ENCODE peak calls at places on chromosomes 3 and 15, in four cellular contexts. F is suprapubic skin, M is neuronal stem cell, O is mucosa of descending colon. E is an unnamed sample. For H3K4me1, the result is how much of the 10 kb centered on the place peaks cover.

GRCh38 chr3:11291808-11292207 is 19.6 kb downstream of the ATG7 start:
- DNase-seq in M (no peak), O (no peak), F (no peak), E (no peak)

GRCh38 chr3:26068890-26069289 is 279.0 kb downstream of the OXSM start:
- DNase-seq in F (no peak), M (no peak), O (no peak), E (no peak)

GRCh38 chr3:141942006-141942405 is 65.6 kb downstream of the ATP1B3 start:
- DNase-seq in F (peak), O (no peak), M (no peak), E (no peak)

GRCh38 chr3:196661400-196661799 is 21.9 kb downstream of the NRROS start:
- DNase-seq in O (no peak), F (no peak), M (no peak), E (no peak)

GRCh38 chr3:11581237-11582122 is 62.2 kb downstream of the VGLL4 start:
- DNase-seq in O (no peak), M (no peak), F (no peak), E (no peak)

GRCh38 chr15:62828364-62828763 is 214.2 kb upstream of the TPM1 start:
- DNase-seq in M (no peak), F (no peak), O (no peak), E (no peak)

GRCh38 chr15:74384566-74385441 is 17.4 kb upstream of the CYP11A1 start:
- DNase-seq in M (no peak), F (no peak), O (peak), E (no peak)

GRCh38 chr15:100265641-100266035 is 76.1 kb downstream of the ADAMTS17 start:
- DNase-seq in M (no peak), O (no peak), F (peak), E (peak)

GRCh38 chr3:25854635-25855034 is 64.7 kb downstream of the OXSM start:
- DNase-seq in M (no peak), F (no peak), O (no peak), E (no peak)

GRCh38 chr3:38519651-38520050 is 23.5 kb downstream of the EXOG start:
- DNase-seq in O (no peak), M (no peak), F (no peak), E (no peak)

GRCh38 chr3:27253831-27254230 is 115.4 kb downstream of the NEK10 start:
- DNase-seq in O (peak), F (no peak), M (peak), E (no peak)

GRCh38 chr3:20890124-20890523 is 704.1 kb upstream of the SGO1 start:
- DNase-seq in O (no peak), M (no peak), F (no peak), E (no peak)

GRCh38 chr3:39349080-39349479 is 19.6 kb downstream of the CCR8 start:
- DNase-seq in F (no peak), O (peak), M (no peak), E (no peak)

GRCh38 chr15:72857331-72858065 is 73.9 kb upstream of the ADPGK start:
- DNase-seq in M (no peak), O (no peak), F (no peak), E (peak)

GRCh38 chr15:53072077-53072476 is 281.9 kb upstream of the ONECUT1 start:
- DNase-seq in F (no peak), M (peak), O (peak), E (no peak)

GRCh38 chr3:155038203-155038554 is 41.9 kb upstream of the MME start:
- DNase-seq in M (no peak), F (no peak), O (no peak), E (no peak)

GRCh38 chr3:100463002-100463401 is 29.4 kb upstream of the TMEM45A start:
- DNase-seq in M (peak), F (no peak), O (peak), E (peak)

GRCh38 chr3:132641837-132642538 is 17.6 kb downstream of the ACAD11 start:
- DNase-seq in F (no peak), M (peak), O (no peak), E (no peak)

GRCh38 chr3:184004483-184004882 is 13.2 kb downstream of the ABCC5 start:
- DNase-seq in F (no peak), M (no peak), O (peak), E (no peak)

GRCh38 chr3:100144255-100144866 is 30.1 kb upstream of the FILIP1L start:
- DNase-seq in O (no peak), F (no peak), M (no peak), E (no peak)

GRCh38 chr15:91302588-91303439 is 202.8 kb downstream of the SV2B start:
- DNase-seq in O (peak), F (no peak), M (peak), E (no peak)

GRCh38 chr3:127964053-127964452 is 49.0 kb downstream of the KBTBD12 start:
- DNase-seq in M (no peak), O (no peak), F (no peak), E (no peak)

GRCh38 chr3:76811418-76811817 is 228.5 kb upstream of the ROBO2 start:
- DNase-seq in M (no peak), O (no peak), F (no peak), E (no peak)

GRCh38 chr3:56468184-56469106 is at the start of gene ERC2:
- DNase-seq in M (peak), O (peak), F (no peak), E (no peak)

GRCh38 chr15:79058260-79058850 is 32.2 kb downstream of the RASGRF1 start:
- DNase-seq in M (no peak), O (no peak), F (no peak), E (no peak)

GRCh38 chr15:91862891-91863520 is 9.5 kb downstream of the SLCO3A1 start:
- DNase-seq in F (no peak), M (no peak), O (no peak), E (no peak)

GRCh38 chr3:136792931-136793330 is 26.0 kb upstream of the SLC35G2 start:
- DNase-seq in M (no peak), F (no peak), O (no peak), E (no peak)

GRCh38 chr15:97978408-97979130 is 18.1 kb downstream of the ARRDC4 start:
- DNase-seq in F (no peak), M (no peak), O (no peak), E (no peak)

GRCh38 chr15:89199734-89200133 is 21.6 kb downstream of the RLBP1 start:
- DNase-seq in M (no peak), O (no peak), F (no peak), E (no peak)

GRCh38 chr15:60390931-60391501 is 6.8 kb downstream of the ANXA2 start:
- DNase-seq in F (no peak), O (peak), M (peak), E (no peak)
- H3K4me3 ChIP-seq in F (peak), O (no peak), M (no peak), E (no peak)

GRCh38 chr15:66771351-66771650 is 69.3 kb downstream of the SMAD6 start:
- DNase-seq in M (no peak), O (peak), F (no peak), E (no peak)

GRCh38 chr15:66774001-66774814 is 72.2 kb downstream of the SMAD6 start:
- DNase-seq in M (peak), O (peak), F (peak), E (peak)

GRCh38 chr15:66772604-66772966 is 70.5 kb downstream of the SMAD6 start:
- DNase-seq in F (no peak), M (no peak), O (no peak), E (no peak)

GRCh38 chr15:66775127-66776105 is 73.4 kb downstream of the SMAD6 start:
- DNase-seq in F (no peak), O (no peak), M (no peak), E (no peak)

GRCh38 chr15:66772967-66773873 is 71.2 kb downstream of the SMAD6 start:
- DNase-seq in M (peak), F (no peak), O (peak), E (no peak)
- H3K4me1 ChIP-seq in M (under half), F (under half), O (under half), E (half or more)

DNA sequence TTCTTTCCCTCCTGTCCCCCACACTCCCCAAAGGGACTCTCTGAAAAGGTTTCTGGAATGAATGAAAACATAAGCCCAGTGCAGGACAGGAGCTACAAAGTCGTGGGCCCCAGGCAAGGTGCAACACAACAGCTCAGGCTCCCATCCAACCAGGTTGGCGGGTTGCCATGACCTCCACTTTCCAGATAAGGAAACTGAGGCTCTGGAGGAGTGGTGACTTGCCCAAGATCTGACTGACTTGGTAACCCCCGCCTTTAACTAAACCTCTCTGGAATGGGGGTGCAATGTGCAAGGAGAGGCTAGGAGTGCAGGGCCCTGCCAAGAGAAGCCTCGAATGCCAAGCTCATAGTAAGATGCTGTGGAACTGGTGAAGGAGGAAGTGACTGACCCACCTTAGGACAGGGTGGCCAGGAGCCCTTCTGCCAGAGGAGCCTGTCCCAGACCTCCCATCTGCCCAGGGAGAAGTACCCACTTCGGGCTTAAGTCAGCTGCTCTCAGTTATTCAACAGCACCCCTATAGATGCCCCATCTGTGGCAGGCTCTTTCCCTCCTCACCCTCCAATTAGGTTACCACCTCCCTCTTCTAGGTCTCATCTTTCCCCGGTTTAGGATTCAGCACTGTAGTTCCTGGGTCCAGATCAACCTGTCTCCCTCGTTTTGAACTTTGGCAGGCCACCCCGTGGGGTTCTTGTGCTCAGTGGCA is 545 bp upstream of the TNNC1 start:
- DNase-seq in O (peak), M (no peak), F (no peak), E (no peak)
- H3K4me3 ChIP-seq in O (no peak), M (no peak), F (peak), E (peak)

GRCh38 chr15:31453558-31454318 is 127.1 kb downstream of the KLF13 start:
- DNase-seq in F (peak), O (no peak), M (no peak), E (no peak)
- H3K4me1 ChIP-seq in F (under half), O (under half), M (under half), E (under half)

DNA sequence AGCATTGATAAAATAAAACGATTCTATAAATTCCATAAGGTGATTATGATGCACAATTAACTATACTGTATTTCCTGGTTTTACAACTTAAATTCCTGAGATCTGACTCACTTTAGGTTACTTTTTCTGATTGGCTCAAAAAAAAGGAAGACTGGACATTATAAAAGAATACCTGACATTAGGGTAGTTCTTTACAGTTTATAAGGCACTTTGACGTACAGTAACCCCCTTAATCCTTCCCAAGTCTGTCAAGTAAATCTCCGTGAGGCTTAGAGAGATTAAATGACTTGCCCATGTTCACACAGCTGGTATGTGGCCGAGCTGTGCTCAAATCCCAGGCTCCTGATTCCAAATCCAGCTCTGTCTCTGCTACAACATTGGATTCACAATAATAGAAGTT is 1.0 kb upstream of the SLTM start:
- DNase-seq in O (no peak), M (no peak), F (no peak), E (no peak)
- H3K4me3 ChIP-seq in O (no peak), M (no peak), F (peak), E (peak)

GRCh38 chr15:39491115-39491916 is 89.6 kb upstream of the THBS1 start:
- DNase-seq in F (no peak), M (no peak), O (no peak), E (no peak)

GRCh38 chr15:39494462-39494861 is 86.4 kb upstream of the THBS1 start:
- DNase-seq in O (no peak), F (no peak), M (no peak), E (no peak)

GRCh38 chr15:39493393-39494067 is 87.3 kb upstream of the THBS1 start:
- DNase-seq in M (no peak), O (no peak), F (no peak), E (no peak)

GRCh38 chr15:39488498-39488897 is 92.4 kb upstream of the THBS1 start:
- DNase-seq in O (peak), F (no peak), M (no peak), E (peak)

DNA sequence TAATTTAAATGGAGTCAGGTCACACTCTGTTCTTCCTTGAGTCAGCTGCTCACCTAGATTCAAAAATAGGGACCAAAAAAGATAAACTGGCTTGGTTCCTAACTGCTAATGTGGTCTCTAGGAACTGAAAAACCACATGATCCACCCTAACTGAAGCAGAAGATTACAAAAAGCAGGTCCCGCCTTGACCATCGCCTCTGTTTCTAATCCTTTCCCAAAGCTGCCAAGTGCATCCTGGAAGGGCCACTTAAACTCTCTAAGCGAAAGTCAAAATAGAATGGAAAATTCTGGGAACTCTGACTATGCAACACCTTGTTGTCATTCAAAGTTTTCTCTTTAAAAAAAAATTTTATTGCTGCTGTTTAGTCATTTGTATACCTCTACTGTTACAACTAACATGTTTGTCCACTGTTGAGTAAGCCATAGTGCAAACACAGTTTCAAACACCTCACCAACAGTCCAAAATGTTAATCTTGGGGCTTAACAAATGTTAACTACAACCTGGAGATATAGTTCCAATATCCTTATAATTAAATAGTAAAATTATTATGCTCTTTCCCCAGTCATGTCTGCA is 88.9 kb upstream of the THBS1 start:
- DNase-seq in M (no peak), F (no peak), O (no peak), E (no peak)
- H3K4me1 ChIP-seq in M (under half), F (under half), O (under half), E (under half)

GRCh38 chr3:98892263-98892662 is 9.2 kb downstream of the DCBLD2 start:
- DNase-seq in O (no peak), F (no peak), M (no peak), E (no peak)
- H3K4me3 ChIP-seq in O (no peak), F (no peak), M (no peak), E (no peak)

GRCh38 chr3:189168711-189169110 is 3.1 kb upstream of the TPRG1 start:
- DNase-seq in F (no peak), O (no peak), M (no peak), E (peak)

GRCh38 chr3:189170559-189170958 is 1.2 kb upstream of the TPRG1 start:
- DNase-seq in O (no peak), M (no peak), F (no peak), E (peak)

GRCh38 chr3:189171707-189172106 is at the start of gene TPRG1:
- DNase-seq in F (no peak), M (no peak), O (no peak), E (no peak)

GRCh38 chr3:189167027-189167766 is 4.6 kb upstream of the TPRG1 start:
- DNase-seq in F (no peak), M (no peak), O (peak), E (no peak)

GRCh38 chr3:189169728-189170127 is 2.0 kb upstream of the TPRG1 start:
- DNase-seq in F (no peak), M (no peak), O (no peak), E (peak)
- H3K4me1 ChIP-seq in F (under half), M (under half), O (under half), E (under half)